ENCODE peak calls at places on chromosomes 5 and 9, in six cellular contexts. D is tibial nerve, N is uterus, O is breast epithelium, C is A549, F is H54. P is an unnamed sample.

GRCh38 chr9:137286980-137287383 is 9.5 kb downstream of the TOR4A start:
- DNase-seq in D (no peak), N (peak), O (no peak), C (peak), F (peak), P (no peak)

GRCh38 chr5:31382051-31382878 is 149.6 kb downstream of the DROSHA start:
- DNase-seq in D (no peak), N (no peak), O (no peak), C (no peak), F (no peak), P (no peak)

GRCh38 chr5:1164696-1165630 is 36.4 kb upstream of the SLC6A19 start:
- DNase-seq in D (no peak), N (no peak), O (no peak), C (no peak), F (no peak), P (no peak)

GRCh38 chr5:14182761-14183160 is 39.6 kb downstream of the TRIO start:
- DNase-seq in D (no peak), N (no peak), O (no peak), C (no peak), F (no peak), P (no peak)

GRCh38 chr5:173670791-173671120 is 54.3 kb upstream of the BOD1 start:
- DNase-seq in D (no peak), N (peak), O (peak), C (no peak), F (no peak), P (no peak)

GRCh38 chr5:128252794-128253193 is 169.2 kb downstream of the SLC12A2 start:
- DNase-seq in D (no peak), N (no peak), O (no peak), C (no peak), F (no peak), P (no peak)

GRCh38 chr9:137326436-137327060 is 24.5 kb upstream of the NRARP start:
- DNase-seq in D (no peak), N (no peak), O (no peak), C (no peak), F (no peak), P (peak)

GRCh38 chr5:168172718-168173045 is 118.8 kb upstream of the WWC1 start:
- DNase-seq in D (no peak), N (no peak), O (no peak), C (no peak), F (no peak), P (no peak)

GRCh38 chr5:76256116-76256889 is 146.8 kb upstream of the IQGAP2 start:
- DNase-seq in D (no peak), N (peak), O (no peak), C (peak), F (peak), P (peak)

GRCh38 chr5:40021007-40021406 is 596.2 kb upstream of the DAB2 start:
- DNase-seq in D (no peak), N (no peak), O (no peak), C (no peak), F (no peak), P (no peak)

GRCh38 chr5:139638736-139639618 is 9.2 kb upstream of the CXXC5 start:
- DNase-seq in D (no peak), N (no peak), O (no peak), C (no peak), F (no peak), P (no peak)

GRCh38 chr9:123686131-123686848 is 243.6 kb downstream of the DENND1A start:
- DNase-seq in D (no peak), N (no peak), O (no peak), C (no peak), F (no peak), P (no peak)

GRCh38 chr9:627571-627970 is 213.9 kb upstream of the DMRT1 start:
- DNase-seq in D (no peak), N (no peak), O (no peak), C (no peak), F (no peak), P (no peak)

GRCh38 chr5:57538341-57538955 is 55.8 kb upstream of the ACTBL2 start:
- DNase-seq in D (no peak), N (no peak), O (no peak), C (peak), F (peak), P (no peak)

GRCh38 chr5:94025788-94026473 is 284.5 kb upstream of the POU5F2 start:
- DNase-seq in D (no peak), N (no peak), O (no peak), C (peak), F (no peak), P (no peak)

GRCh38 chr9:5511476-5511875 is 1.1 kb downstream of the PDCD1LG2 start:
- DNase-seq in D (no peak), N (no peak), O (no peak), C (no peak), F (no peak), P (no peak)
- TF ChIP-seq POLR2A in D (no peak), N (no peak), O (no peak), C (no peak), F (no peak), P (no peak)

DNA sequence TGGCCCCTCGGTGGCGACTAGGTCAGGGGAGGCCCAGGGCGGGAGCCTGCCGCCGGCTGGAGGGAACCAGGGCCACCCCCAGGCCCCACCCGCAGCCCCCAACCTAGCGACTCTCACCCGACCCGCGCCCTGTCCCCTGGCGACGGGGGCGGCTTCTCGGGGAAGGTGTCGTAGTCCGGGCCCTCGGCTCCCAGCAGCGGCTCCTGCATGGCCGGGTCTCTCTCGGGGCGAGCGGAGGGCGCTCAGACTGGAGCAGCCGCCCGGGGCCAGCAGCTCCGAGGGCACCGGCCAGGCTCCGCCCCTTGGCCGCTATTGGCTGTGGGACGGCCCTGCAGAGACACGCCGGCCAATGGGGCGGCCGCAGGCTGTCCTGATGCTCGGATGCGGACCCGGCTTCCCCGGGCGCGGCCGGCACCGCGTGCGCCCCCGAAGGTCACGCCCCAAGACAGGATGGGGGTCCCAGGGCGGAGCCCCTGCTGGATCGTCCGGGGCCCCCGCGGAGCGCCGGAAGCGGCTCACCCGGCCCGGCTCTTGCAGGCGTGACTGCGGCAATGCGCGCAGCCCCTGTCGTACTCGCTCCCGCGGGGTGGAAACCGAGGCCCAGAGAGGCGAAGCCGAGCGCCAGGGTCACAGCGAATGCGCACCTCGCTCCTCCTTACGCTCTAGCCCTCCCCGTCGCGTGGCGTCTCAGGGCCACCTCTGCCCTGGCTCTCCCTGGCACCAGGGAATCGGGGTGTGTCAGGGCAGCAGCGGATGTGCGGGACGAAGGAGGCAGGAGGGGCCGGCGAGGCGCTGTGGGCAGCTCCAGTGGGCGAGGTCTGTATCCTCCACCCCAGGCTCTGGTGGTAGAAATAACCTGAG is at the start of gene SLC2A6:
- DNase-seq in D (peak), N (peak), O (no peak), C (peak), F (peak), P (peak)
- TF ChIP-seq POLR2A in D (no peak), N (peak), O (no peak), C (peak), F (peak), P (no peak)

DNA sequence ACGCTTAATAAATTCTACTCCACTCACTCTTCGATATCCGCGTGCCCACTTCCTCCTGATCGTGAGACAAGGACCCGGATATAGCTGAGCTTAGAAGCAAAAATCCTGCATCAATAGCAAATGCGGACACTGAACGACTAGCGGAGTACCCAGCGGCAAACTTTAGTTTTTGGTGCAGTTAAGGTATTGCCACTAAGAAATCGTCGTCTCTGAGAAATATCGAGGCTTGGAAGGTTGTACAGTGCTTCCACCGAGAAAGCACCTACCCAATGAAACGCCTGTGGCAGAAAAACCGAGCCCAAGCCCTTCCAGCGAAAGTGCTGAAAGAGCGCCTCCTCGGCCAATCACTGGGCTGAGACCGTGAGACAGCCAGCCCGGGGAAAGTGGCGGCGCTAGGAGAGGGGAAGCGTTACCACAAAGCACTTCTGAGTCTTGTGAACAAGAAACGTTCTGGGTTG is 32.2 kb downstream of the ANXA2R start:
- DNase-seq in D (peak), N (peak), O (no peak), C (peak), F (peak), P (peak)
- TF ChIP-seq POLR2A in D (no peak), N (no peak), O (no peak), C (peak), F (no peak), P (peak)

DNA sequence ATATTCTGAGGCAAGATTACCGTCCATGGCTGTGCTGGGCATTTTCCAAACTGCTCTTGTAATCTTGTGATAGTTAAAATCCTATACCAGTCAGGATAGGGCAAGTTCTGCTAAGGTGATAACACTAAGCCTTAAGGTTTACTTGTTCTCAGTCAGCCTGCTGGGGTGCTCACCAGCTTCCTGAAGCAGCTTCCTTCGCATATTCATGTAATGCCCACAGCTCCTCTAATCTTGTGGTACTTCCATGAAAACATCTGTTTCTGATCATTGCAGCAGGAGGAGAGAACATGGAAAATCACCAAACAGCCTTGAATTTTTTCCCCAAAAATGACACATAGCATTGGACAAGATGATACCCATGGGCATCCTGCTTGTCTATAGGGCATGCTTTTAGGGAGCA is 473.2 kb downstream of the MED10 start:
- DNase-seq in D (no peak), N (no peak), O (no peak), C (no peak), F (no peak), P (no peak)
- TF ChIP-seq POLR2A in D (no peak), N (no peak), O (no peak), C (no peak), F (no peak), P (no peak)

GRCh38 chr9:129637102-129637501 is 4.8 kb downstream of the ASB6 start:
- DNase-seq in D (no peak), N (no peak), O (no peak), C (no peak), F (no peak), P (no peak)
- TF ChIP-seq POLR2A in D (no peak), N (no peak), O (no peak), C (no peak), F (no peak), P (no peak)

GRCh38 chr5:96808868-96809558 is 1.3 kb upstream of the ERAP1 start:
- DNase-seq in D (no peak), N (no peak), O (no peak), C (no peak), F (no peak), P (no peak)

GRCh38 chr5:96808541-96808828 is 740 bp upstream of the ERAP1 start:
- DNase-seq in D (no peak), N (no peak), O (no peak), C (no peak), F (no peak), P (no peak)

GRCh38 chr5:96812851-96813250 is 5.1 kb upstream of the ERAP1 start:
- DNase-seq in D (no peak), N (no peak), O (no peak), C (no peak), F (no peak), P (no peak)

GRCh38 chr5:96809898-96810297 is 2.2 kb upstream of the ERAP1 start:
- DNase-seq in D (no peak), N (no peak), O (no peak), C (no peak), F (no peak), P (no peak)

DNA sequence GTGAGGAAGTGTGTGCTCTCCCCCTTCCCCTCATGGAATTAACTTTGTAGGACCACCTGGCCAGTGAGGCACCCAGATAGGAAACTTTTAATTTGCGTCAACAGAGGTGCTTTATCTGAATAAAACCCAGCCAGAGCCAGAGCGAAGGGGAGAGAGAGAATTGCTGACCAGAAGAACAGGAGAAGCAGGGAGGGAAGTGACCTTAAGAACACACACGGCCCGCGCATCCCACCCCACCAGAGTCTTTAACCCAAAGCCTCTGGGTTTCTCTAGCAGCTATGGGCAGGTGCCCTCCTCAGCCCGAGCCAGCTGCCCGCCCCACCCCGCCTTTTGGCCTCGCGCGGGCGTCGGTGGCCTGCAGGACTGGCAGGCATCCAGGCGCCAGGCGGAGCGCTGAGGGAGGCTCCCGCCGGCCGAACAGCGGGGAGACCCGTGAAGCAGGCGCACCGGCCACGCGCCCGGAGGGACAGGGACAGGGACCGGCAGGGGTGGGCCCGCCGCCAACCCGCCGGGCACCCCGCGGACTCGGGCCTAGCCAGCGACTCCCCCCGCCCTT is 568 bp downstream of the ERAP1 start:
- DNase-seq in D (peak), N (peak), O (peak), C (peak), F (peak), P (peak)
- TF ChIP-seq POLR2A in D (peak), N (peak), O (no peak), C (peak), F (peak), P (no peak)

DNA sequence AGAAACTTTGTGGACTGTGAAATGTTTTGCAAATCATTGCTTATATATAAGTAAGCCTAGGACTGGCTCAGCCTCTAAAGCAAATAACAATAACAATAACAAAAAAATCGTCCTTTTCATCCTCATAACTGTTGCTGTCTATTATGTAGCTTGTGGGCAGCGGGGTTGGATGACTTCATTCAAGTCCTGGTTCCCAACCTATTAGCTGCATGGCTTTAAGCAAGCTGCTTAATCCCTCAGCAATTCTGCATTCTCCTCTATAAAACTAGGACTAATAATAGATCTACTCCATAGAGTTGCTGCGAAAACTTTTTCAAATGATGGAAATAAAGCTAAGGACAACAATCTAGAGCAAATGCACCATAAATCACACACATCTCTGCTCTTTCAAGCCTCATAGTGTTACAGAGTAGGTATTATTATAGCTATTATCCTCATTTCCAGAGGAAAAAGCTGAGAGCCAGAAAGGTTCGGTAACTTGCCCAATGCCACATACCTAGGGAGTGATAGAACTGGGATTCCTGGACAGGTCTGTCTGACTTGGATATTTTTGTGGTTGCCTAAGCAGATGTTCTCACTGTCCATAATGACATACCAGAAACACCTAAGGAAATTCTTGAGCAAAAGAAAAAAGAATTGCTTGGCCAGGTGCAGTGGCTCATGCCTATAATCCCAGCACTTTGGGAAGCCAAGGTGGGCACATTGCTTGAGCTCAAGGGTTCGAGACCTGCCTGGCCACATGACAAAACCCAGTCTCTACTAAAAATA is 98.8 kb upstream of the ADRA1B start:
- DNase-seq in D (no peak), N (no peak), O (no peak), C (no peak), F (no peak), P (no peak)
- TF ChIP-seq POLR2A in D (no peak), N (no peak), O (no peak), C (no peak), F (no peak), P (no peak)

GRCh38 chr5:179816401-179817070 is 4.2 kb upstream of the SQSTM1 start:
- DNase-seq in D (no peak), N (no peak), O (no peak), C (no peak), F (no peak), P (no peak)
- TF ChIP-seq POLR2A in D (no peak), N (peak), O (no peak), C (no peak), F (no peak), P (no peak)

P was measured in GM12891.